ENCODE peak calls at places on chromosomes 6 and 20, in seven cellular contexts. Y, O, U, M, G, C and Z are unnamed samples.

GRCh38 chr20:4008026-4008413 is 7.3 kb downstream of the RNF24 start:
- DNase-seq in Y (no peak), O (no peak), U (no peak), M (no peak), G (no peak), C (no peak), Z (no peak)

GRCh38 chr6:5762561-5762968 is 244.2 kb downstream of the NRN1 start:
- DNase-seq in Y (no peak), O (peak; percentile 79), U (no peak), M (no peak), G (peak; percentile 66), C (no peak), Z (no peak)

GRCh38 chr6:52642381-52642780 is 28.5 kb upstream of the TMEM14A start:
- DNase-seq in Y (no peak), O (no peak), U (no peak), M (no peak), G (no peak), C (no peak), Z (no peak)

GRCh38 chr6:155078331-155078745 is 83.2 kb downstream of the TIAM2 start:
- DNase-seq in Y (no peak), O (no peak), U (no peak), M (no peak), G (peak; percentile 61), C (no peak), Z (peak; percentile 79)

GRCh38 chr20:32062776-32063170 is 10.7 kb downstream of the HCK start:
- DNase-seq in Y (peak; percentile 42), O (no peak), U (no peak), M (peak; percentile 88), G (no peak), C (no peak), Z (peak; percentile 89)

GRCh38 chr6:34301408-34301807 is 52.6 kb upstream of the SMIM29 start:
- DNase-seq in Y (peak; percentile 39), O (no peak), U (no peak), M (no peak), G (peak; percentile 63), C (peak; percentile 9), Z (no peak)

GRCh38 chr6:157510329-157511188 is 129.6 kb downstream of the ZDHHC14 start:
- DNase-seq in Y (no peak), O (no peak), U (no peak), M (no peak), G (no peak), C (no peak), Z (no peak)

GRCh38 chr6:169398342-169399105 is 144.9 kb upstream of the THBS2 start:
- DNase-seq in Y (no peak), O (peak; percentile 31), U (peak; percentile 8), M (no peak), G (no peak), C (no peak), Z (no peak)

GRCh38 chr20:3237958-3238615 is 903 bp downstream of the SLC4A11 start:
- DNase-seq in Y (no peak), O (no peak), U (no peak), M (no peak), G (no peak), C (no peak), Z (no peak)

GRCh38 chr6:105620878-105621277 is 218.0 kb upstream of the PREP start:
- DNase-seq in Y (no peak), O (no peak), U (peak; percentile 68), M (no peak), G (no peak), C (no peak), Z (no peak)

GRCh38 chr6:52495859-52496396 is 75.8 kb downstream of the EFHC1 start:
- DNase-seq in Y (no peak), O (no peak), U (no peak), M (no peak), G (no peak), C (no peak), Z (no peak)

GRCh38 chr6:165834613-165835259 is 171.7 kb upstream of the PDE10A start:
- DNase-seq in Y (peak; percentile 72), O (no peak), U (no peak), M (peak; percentile 82), G (peak; percentile 56), C (no peak), Z (no peak)

GRCh38 chr6:33688006-33688405 is 23.5 kb downstream of the UQCC2 start:
- DNase-seq in Y (no peak), O (no peak), U (no peak), M (no peak), G (no peak), C (no peak), Z (no peak)

GRCh38 chr6:7568021-7568420 is 22.0 kb upstream of the SNRNP48 start:
- DNase-seq in Y (no peak), O (no peak), U (no peak), M (no peak), G (no peak), C (peak; percentile 93), Z (no peak)

GRCh38 chr6:114108119-114109002 is 137.4 kb upstream of the HDAC2 start:
- DNase-seq in Y (peak; percentile 49), O (no peak), U (peak; percentile 65), M (peak; percentile 73), G (peak; percentile 20), C (peak; percentile 87), Z (peak; percentile 78)

GRCh38 chr6:106356382-106356781 is 4.1 kb upstream of the CRYBG1 start:
- DNase-seq in Y (no peak), O (no peak), U (no peak), M (no peak), G (no peak), C (no peak), Z (no peak)

GRCh38 chr6:151443449-151443848 is 8.5 kb downstream of the RMND1 start:
- DNase-seq in Y (no peak), O (no peak), U (no peak), M (no peak), G (no peak), C (no peak), Z (no peak)

GRCh38 chr6:142374090-142374783 is 72.4 kb downstream of the ADGRG6 start:
- DNase-seq in Y (no peak), O (no peak), U (no peak), M (no peak), G (no peak), C (no peak), Z (no peak)

GRCh38 chr6:151089916-151090443 is 149.8 kb upstream of the AKAP12 start:
- DNase-seq in Y (no peak), O (no peak), U (no peak), M (no peak), G (no peak), C (no peak), Z (no peak)

GRCh38 chr6:144418969-144419545 is 133.9 kb downstream of the UTRN start:
- DNase-seq in Y (no peak), O (no peak), U (no peak), M (no peak), G (no peak), C (no peak), Z (no peak)

GRCh38 chr6:68709091-68709490 is 74.0 kb downstream of the ADGRB3 start:
- DNase-seq in Y (no peak), O (no peak), U (no peak), M (no peak), G (no peak), C (no peak), Z (no peak)

GRCh38 chr6:63441266-63441956 is 121.6 kb upstream of the LGSN start:
- DNase-seq in Y (no peak), O (no peak), U (no peak), M (peak; percentile 39), G (no peak), C (no peak), Z (no peak)

GRCh38 chr6:136593748-136594490 is 43.7 kb upstream of the MAP7 start:
- DNase-seq in Y (no peak), O (no peak), U (peak; percentile 98), M (peak; percentile 46), G (no peak), C (peak; percentile 94), Z (no peak)

GRCh38 chr20:15220009-15220656 is 882.7 kb upstream of the FLRT3 start:
- DNase-seq in Y (no peak), O (no peak), U (peak; percentile 60), M (no peak), G (no peak), C (no peak), Z (no peak)

GRCh38 chr20:25253606-25254275 is 5.9 kb downstream of the PYGB start:
- DNase-seq in Y (no peak), O (no peak), U (no peak), M (no peak), G (no peak), C (no peak), Z (no peak)

GRCh38 chr6:84411060-84411629 is 183.7 kb upstream of the CEP162 start:
- DNase-seq in Y (no peak), O (no peak), U (no peak), M (no peak), G (no peak), C (peak; percentile 53), Z (no peak)

GRCh38 chr6:54772610-54773009 is 74.0 kb upstream of the FAM83B start:
- DNase-seq in Y (no peak), O (no peak), U (no peak), M (no peak), G (no peak), C (no peak), Z (no peak)
- H3K4me1 ChIP-seq in Y (no peaks in the 10 kb centered on the region), O (no peaks in the 10 kb centered on the region), U (no peaks in the 10 kb centered on the region), M (no peaks in the 10 kb centered on the region), G (no peaks in the 10 kb centered on the region), C (no peaks in the 10 kb centered on the region), Z (no peaks in the 10 kb centered on the region)

DNA sequence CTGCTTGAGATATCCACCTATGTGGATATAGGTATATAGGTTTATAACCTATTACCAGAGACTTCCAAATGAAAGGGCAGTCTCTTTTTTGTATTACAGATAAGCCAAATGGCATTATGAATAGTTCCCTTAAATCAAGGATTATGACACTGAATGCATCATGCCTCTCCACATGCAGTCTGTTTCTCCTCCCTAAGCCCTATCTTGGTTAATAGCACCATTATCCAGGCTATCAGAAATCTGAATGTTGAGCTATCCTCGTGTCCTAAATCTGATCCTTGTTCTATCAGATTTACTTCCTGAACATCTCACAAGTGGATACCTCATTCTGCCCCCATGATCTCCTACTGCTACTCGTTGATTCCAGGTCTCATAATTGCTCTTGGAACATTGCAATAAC is 138.0 kb downstream of the GRIK2 start:
- DNase-seq in Y (no peak), O (no peak), U (no peak), M (no peak), G (no peak), C (no peak), Z (no peak)
- H3K4me1 ChIP-seq in Y (no peaks in the 10 kb centered on the region), O (no peaks in the 10 kb centered on the region), U (no peaks in the 10 kb centered on the region), M (no peaks in the 10 kb centered on the region), G (no peaks in the 10 kb centered on the region), C (no peaks in the 10 kb centered on the region), Z (no peaks in the 10 kb centered on the region)

GRCh38 chr20:50852085-50852484 is 57.2 kb downstream of the BCAS4 start:
- DNase-seq in Y (no peak), O (no peak), U (no peak), M (no peak), G (no peak), C (no peak), Z (no peak)
- H3K4me1 ChIP-seq in Y (peaks cover 11% of the 10 kb centered on the region), O (peaks cover 25% of the 10 kb centered on the region), U (peaks cover 39% of the 10 kb centered on the region), M (peaks cover 11% of the 10 kb centered on the region), G (no peaks in the 10 kb centered on the region), C (no peaks in the 10 kb centered on the region), Z (no peaks in the 10 kb centered on the region)

GRCh38 chr6:87351583-87351982 is 7.0 kb downstream of the C6orf163 start:
- DNase-seq in Y (no peak), O (no peak), U (no peak), M (no peak), G (no peak), C (no peak), Z (no peak)

GRCh38 chr6:87346700-87347099 is 2.1 kb downstream of the C6orf163 start:
- DNase-seq in Y (no peak), O (no peak), U (no peak), M (no peak), G (no peak), C (no peak), Z (no peak)

GRCh38 chr6:87350516-87350915 is 5.9 kb downstream of the C6orf163 start:
- DNase-seq in Y (no peak), O (no peak), U (no peak), M (no peak), G (no peak), C (no peak), Z (no peak)
- H3K4me1 ChIP-seq in Y (no peaks in the 10 kb centered on the region), O (no peaks in the 10 kb centered on the region), U (no peaks in the 10 kb centered on the region), M (no peaks in the 10 kb centered on the region), G (no peaks in the 10 kb centered on the region), C (no peaks in the 10 kb centered on the region), Z (no peaks in the 10 kb centered on the region)